ENCODE peak calls at places on chromosome 16, in nine cellular contexts. One of them, this sample, is unnamed.
A peak's percentile ranks its signal among the peaks of the same experiment; 100 is the strongest.

GRCh38 chr16:1379863-1380174 is 28.1 kb downstream of the GNPTG start:
- DNase-seq in effector memory CD4-positive, alpha-beta T cell: no peak
- DNase-seq in HAP-1: no peak
- DNase-seq in IMR-90: no peak
- DNase-seq in lung: no peak
- DNase-seq in ascending aorta: no peak
- DNase-seq in K562: no peak
- DNase-seq in neural progenitor cell: no peak
- DNase-seq in GM12878: no peak
- DNase-seq in this sample: no peak

GRCh38 chr16:64738321-64738960 is 383.4 kb downstream of the CDH11 start:
- DNase-seq in ascending aorta: no peak
- DNase-seq in HAP-1: no peak
- DNase-seq in lung: no peak
- DNase-seq in K562: no peak
- DNase-seq in GM12878: no peak
- DNase-seq in neural progenitor cell: no peak
- DNase-seq in effector memory CD4-positive, alpha-beta T cell: no peak
- DNase-seq in IMR-90: peak; percentile 66
- DNase-seq in this sample: no peak

GRCh38 chr16:68664297-68664696 is 19.2 kb downstream of the CDH3 start:
- DNase-seq in IMR-90: no peak
- DNase-seq in HAP-1: no peak
- DNase-seq in K562: no peak
- DNase-seq in ascending aorta: no peak
- DNase-seq in neural progenitor cell: no peak
- DNase-seq in GM12878: no peak
- DNase-seq in lung: no peak
- DNase-seq in effector memory CD4-positive, alpha-beta T cell: no peak
- DNase-seq in this sample: no peak

GRCh38 chr16:17658881-17659280 is 188.1 kb upstream of the XYLT1 start:
- DNase-seq in GM12878: no peak
- DNase-seq in lung: no peak
- DNase-seq in HAP-1: no peak
- DNase-seq in K562: no peak
- DNase-seq in neural progenitor cell: no peak
- DNase-seq in IMR-90: no peak
- DNase-seq in effector memory CD4-positive, alpha-beta T cell: no peak
- DNase-seq in ascending aorta: no peak
- DNase-seq in this sample: no peak

GRCh38 chr16:76539609-76540008 is 262.4 kb downstream of the CNTNAP4 start:
- DNase-seq in lung: no peak
- DNase-seq in effector memory CD4-positive, alpha-beta T cell: no peak
- DNase-seq in HAP-1: no peak
- DNase-seq in K562: no peak
- DNase-seq in ascending aorta: no peak
- DNase-seq in neural progenitor cell: no peak
- DNase-seq in GM12878: no peak
- DNase-seq in IMR-90: no peak
- DNase-seq in this sample: no peak

GRCh38 chr16:3400446-3400778 is 392 bp downstream of the ZSCAN32 start:
- DNase-seq in GM12878: no peak
- DNase-seq in lung: no peak
- DNase-seq in K562: no peak
- DNase-seq in neural progenitor cell: no peak
- DNase-seq in IMR-90: no peak
- DNase-seq in ascending aorta: no peak
- DNase-seq in effector memory CD4-positive, alpha-beta T cell: no peak
- DNase-seq in HAP-1: no peak
- DNase-seq in this sample: no peak

GRCh38 chr16:84828322-84828721 is 8.5 kb downstream of the CRISPLD2 start:
- DNase-seq in ascending aorta: no peak
- DNase-seq in lung: no peak
- DNase-seq in HAP-1: no peak
- DNase-seq in IMR-90: no peak
- DNase-seq in K562: no peak
- DNase-seq in GM12878: no peak
- DNase-seq in neural progenitor cell: no peak
- DNase-seq in effector memory CD4-positive, alpha-beta T cell: no peak
- DNase-seq in this sample: no peak

GRCh38 chr16:11029948-11030347 is 85.6 kb downstream of the CLEC16A start:
- DNase-seq in lung: no peak
- DNase-seq in effector memory CD4-positive, alpha-beta T cell: no peak
- DNase-seq in IMR-90: peak; percentile 85
- DNase-seq in K562: no peak
- DNase-seq in neural progenitor cell: no peak
- DNase-seq in HAP-1: no peak
- DNase-seq in GM12878: no peak
- DNase-seq in ascending aorta: no peak
- DNase-seq in this sample: no peak

DNA sequence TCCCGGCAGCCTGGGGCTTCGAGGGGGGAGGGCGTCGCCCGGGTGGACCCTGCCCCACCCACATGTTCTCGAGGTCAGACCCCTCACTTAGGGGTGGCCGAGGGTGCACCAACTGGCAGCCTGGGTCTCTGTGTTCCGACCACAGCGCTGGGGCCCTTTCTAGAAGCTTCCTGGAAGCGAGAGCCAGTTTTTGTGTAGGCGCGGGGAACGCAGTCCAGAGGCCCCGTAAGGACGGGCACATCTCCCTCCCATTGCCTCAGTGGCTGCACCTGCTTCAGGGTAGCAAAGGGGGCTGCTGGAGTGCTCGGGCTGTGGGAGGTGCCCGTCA is 148.3 kb downstream of the BANP start:
- DNase-seq in GM12878: no peak
- DNase-seq in lung: no peak
- DNase-seq in HAP-1: no peak
- DNase-seq in effector memory CD4-positive, alpha-beta T cell: no peak
- DNase-seq in neural progenitor cell: no peak
- DNase-seq in K562: no peak
- DNase-seq in IMR-90: no peak
- DNase-seq in ascending aorta: no peak
- DNase-seq in this sample: no peak
- H3K36me3 ChIP-seq in GM12878: no peaks in the 10 kb centered on the region
- H3K36me3 ChIP-seq in lung: no peaks in the 10 kb centered on the region
- H3K36me3 ChIP-seq in HAP-1: no peaks in the 10 kb centered on the region
- H3K36me3 ChIP-seq in effector memory CD4-positive, alpha-beta T cell: no peaks in the 10 kb centered on the region
- H3K36me3 ChIP-seq in neural progenitor cell: no peaks in the 10 kb centered on the region
- H3K36me3 ChIP-seq in K562: no peaks in the 10 kb centered on the region
- H3K36me3 ChIP-seq in IMR-90: no peaks in the 10 kb centered on the region
- H3K36me3 ChIP-seq in ascending aorta: no peaks in the 10 kb centered on the region
- H3K36me3 ChIP-seq in this sample: no peaks in the 10 kb centered on the region

DNA sequence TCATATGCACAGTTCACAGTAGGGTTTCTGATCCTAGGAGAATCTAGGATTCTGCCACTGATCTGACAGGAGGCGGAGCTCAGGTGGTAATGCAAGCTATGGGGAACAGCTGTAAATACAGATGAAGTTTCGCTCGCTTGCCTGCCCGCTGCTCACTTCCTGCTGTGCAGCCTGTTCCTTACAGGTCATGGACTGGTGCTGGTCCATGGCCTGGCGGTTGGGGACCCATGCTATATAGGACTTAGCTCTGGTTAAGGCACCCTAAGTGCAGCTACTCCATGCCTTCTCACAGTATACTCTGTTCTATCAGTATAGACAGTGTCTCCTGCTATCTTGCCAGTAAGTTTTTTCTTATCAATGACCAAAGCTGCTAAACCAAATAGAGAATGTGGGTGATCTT is 2.4 kb downstream of the MPHOSPH6 start:
- DNase-seq in IMR-90: no peak
- DNase-seq in ascending aorta: no peak
- DNase-seq in lung: no peak
- DNase-seq in GM12878: no peak
- DNase-seq in neural progenitor cell: no peak
- DNase-seq in HAP-1: no peak
- DNase-seq in effector memory CD4-positive, alpha-beta T cell: no peak
- DNase-seq in K562: no peak
- DNase-seq in this sample: no peak
- H3K36me3 ChIP-seq in IMR-90: peaks cover 28% of the 10 kb centered on the region
- H3K36me3 ChIP-seq in ascending aorta: peaks cover 7% of the 10 kb centered on the region
- H3K36me3 ChIP-seq in lung: peaks cover 2% of the 10 kb centered on the region
- H3K36me3 ChIP-seq in GM12878: no peaks in the 10 kb centered on the region
- H3K36me3 ChIP-seq in neural progenitor cell: peaks cover 24% of the 10 kb centered on the region
- H3K36me3 ChIP-seq in HAP-1: peaks cover 31% of the 10 kb centered on the region
- H3K36me3 ChIP-seq in effector memory CD4-positive, alpha-beta T cell: peaks cover 21% of the 10 kb centered on the region
- H3K36me3 ChIP-seq in K562: peaks cover 45% of the 10 kb centered on the region
- H3K36me3 ChIP-seq in this sample: peaks cover 25% of the 10 kb centered on the region

GRCh38 chr16:6857575-6857974 is 475.1 kb upstream of the RBFOX1 start:
- DNase-seq in IMR-90: no peak
- DNase-seq in ascending aorta: no peak
- DNase-seq in lung: no peak
- DNase-seq in K562: no peak
- DNase-seq in effector memory CD4-positive, alpha-beta T cell: no peak
- DNase-seq in GM12878: no peak
- DNase-seq in neural progenitor cell: no peak
- DNase-seq in HAP-1: no peak
- DNase-seq in this sample: no peak
- H3K36me3 ChIP-seq in IMR-90: no peaks in the 10 kb centered on the region
- H3K36me3 ChIP-seq in ascending aorta: no peaks in the 10 kb centered on the region
- H3K36me3 ChIP-seq in lung: no peaks in the 10 kb centered on the region
- H3K36me3 ChIP-seq in K562: no peaks in the 10 kb centered on the region
- H3K36me3 ChIP-seq in effector memory CD4-positive, alpha-beta T cell: no peaks in the 10 kb centered on the region
- H3K36me3 ChIP-seq in GM12878: no peaks in the 10 kb centered on the region
- H3K36me3 ChIP-seq in neural progenitor cell: no peaks in the 10 kb centered on the region
- H3K36me3 ChIP-seq in HAP-1: no peaks in the 10 kb centered on the region
- H3K36me3 ChIP-seq in this sample: no peaks in the 10 kb centered on the region

DNA sequence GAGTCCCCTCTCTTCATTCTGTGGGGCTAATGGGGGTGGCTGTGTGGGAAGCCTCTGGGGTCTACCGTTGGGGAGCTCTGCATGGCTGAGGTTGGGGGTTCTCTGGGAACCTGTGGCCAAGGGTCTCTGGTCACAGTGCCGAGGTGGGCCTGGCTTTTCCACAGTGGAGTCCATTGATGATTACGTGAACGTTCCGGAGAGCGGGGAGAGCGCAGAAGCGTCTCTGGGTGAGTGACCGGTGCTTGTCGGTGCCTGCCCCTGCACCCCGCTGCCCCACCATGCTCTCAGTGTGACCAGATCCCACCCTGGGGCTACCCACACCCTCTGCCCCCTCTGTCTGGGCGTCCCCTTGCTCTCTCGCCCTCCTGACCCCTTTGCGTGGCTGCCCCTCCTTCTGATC is 4.5 kb downstream of the LAT start:
- DNase-seq in lung: no peak
- DNase-seq in HAP-1: no peak
- DNase-seq in GM12878: no peak
- DNase-seq in ascending aorta: no peak
- DNase-seq in K562: no peak
- DNase-seq in effector memory CD4-positive, alpha-beta T cell: no peak
- DNase-seq in IMR-90: no peak
- DNase-seq in neural progenitor cell: no peak
- DNase-seq in this sample: no peak
- H3K36me3 ChIP-seq in lung: no peaks in the 10 kb centered on the region
- H3K36me3 ChIP-seq in HAP-1: no peaks in the 10 kb centered on the region
- H3K36me3 ChIP-seq in GM12878: no peaks in the 10 kb centered on the region
- H3K36me3 ChIP-seq in ascending aorta: peaks cover 29% of the 10 kb centered on the region
- H3K36me3 ChIP-seq in K562: peaks cover 8% of the 10 kb centered on the region
- H3K36me3 ChIP-seq in effector memory CD4-positive, alpha-beta T cell: peaks cover 24% of the 10 kb centered on the region
- H3K36me3 ChIP-seq in IMR-90: peaks cover 37% of the 10 kb centered on the region
- H3K36me3 ChIP-seq in neural progenitor cell: no peaks in the 10 kb centered on the region
- H3K36me3 ChIP-seq in this sample: peaks cover 42% of the 10 kb centered on the region